ENCODE peak calls at places on chromosomes 3 and 15, in four cellular contexts. P is astrocyte, Y is NCI-H748 treated with DMSO at 0.1 percent for 48 hours, U is GM03348. G is an unnamed sample.
A peak's percentile ranks its signal among the peaks of the same experiment; 100 is the strongest.

GRCh38 chr3:24365168-24365567 is 129.5 kb downstream of the THRB start:
- DNase-seq in P (peak; percentile 77), Y (no peak), U (peak; percentile 44), G (peak; percentile 91)

GRCh38 chr15:28977377-28978010 is 91.7 kb downstream of the APBA2 start:
- DNase-seq in P (peak; percentile 98), Y (no peak), U (peak; percentile 79), G (peak; percentile 94)

GRCh38 chr3:123112232-123112631 is 45.4 kb downstream of the PDIA5 start:
- DNase-seq in P (no peak), Y (no peak), U (no peak), G (no peak)

GRCh38 chr15:67370206-67370954 is 115.8 kb downstream of the IQCH start:
- DNase-seq in P (no peak), Y (no peak), U (no peak), G (no peak)

GRCh38 chr3:32146669-32147315 is 40.4 kb downstream of the GPD1L start:
- DNase-seq in P (no peak), Y (no peak), U (no peak), G (no peak)

GRCh38 chr15:27017168-27017809 is 46.3 kb downstream of the GABRG3 start:
- DNase-seq in P (peak; percentile 64), Y (peak; percentile 54), U (peak; percentile 76), G (peak; percentile 40)

GRCh38 chr3:83065861-83066260 is 1304.4 kb upstream of the GBE1 start:
- DNase-seq in P (peak; percentile 71), Y (no peak), U (no peak), G (peak; percentile 53)

GRCh38 chr3:150925751-150926201 is 20.5 kb upstream of the MINDY4B start:
- DNase-seq in P (peak; percentile 8), Y (no peak), U (peak; percentile 53), G (peak; percentile 49)

GRCh38 chr15:29925227-29926082 is 103.2 kb upstream of the TJP1 start:
- DNase-seq in P (peak; percentile 68), Y (no peak), U (peak; percentile 60), G (peak; percentile 80)

GRCh38 chr3:197942956-197943556 is 6.9 kb upstream of the RPL35A start:
- DNase-seq in P (peak; percentile 18), Y (no peak), U (peak; percentile 52), G (peak; percentile 48)

GRCh38 chr15:88302373-88302772 is 45.8 kb upstream of the NTRK3 start:
- DNase-seq in P (no peak), Y (no peak), U (no peak), G (no peak)

GRCh38 chr3:48222616-48223513 is at the start of gene CAMP:
- DNase-seq in P (peak; percentile 14), Y (no peak), U (peak; percentile 38), G (peak; percentile 84)

GRCh38 chr3:172557515-172558220 is 34.4 kb upstream of the TNFSF10 start:
- DNase-seq in P (peak; percentile 31), Y (no peak), U (peak; percentile 58), G (no peak)

GRCh38 chr3:110608566-110608965 is 463.1 kb upstream of the NECTIN3 start:
- DNase-seq in P (peak; percentile 56), Y (no peak), U (peak; percentile 22), G (peak; percentile 52)

GRCh38 chr15:36040173-36040572 is 494.2 kb upstream of the DPH6 start:
- DNase-seq in P (no peak), Y (no peak), U (no peak), G (no peak)

GRCh38 chr3:70805044-70805732 is 492.8 kb upstream of the MDFIC2 start:
- DNase-seq in P (peak; percentile 39), Y (no peak), U (peak; percentile 33), G (peak; percentile 3)

GRCh38 chr3:125367403-125368230 is 7.5 kb downstream of the ZNF148 start:
- DNase-seq in P (peak; percentile 65), Y (no peak), U (peak; percentile 58), G (peak; percentile 48)

GRCh38 chr15:55277116-55277564 is 12.5 kb downstream of the RAB27A start:
- DNase-seq in P (peak; percentile 76), Y (no peak), U (no peak), G (peak; percentile 85)

GRCh38 chr15:81018197-81018596 is 17.5 kb downstream of the TLNRD1 start:
- DNase-seq in P (no peak), Y (no peak), U (no peak), G (no peak)

GRCh38 chr3:150136242-150136641 is 165.5 kb upstream of the PFN2 start:
- DNase-seq in P (no peak), Y (no peak), U (no peak), G (no peak)

GRCh38 chr3:100852882-100853281 is 140.3 kb downstream of the ABI3BP start:
- DNase-seq in P (no peak), Y (no peak), U (no peak), G (no peak)

GRCh38 chr3:12187448-12188327 is 29.0 kb upstream of the TIMP4 start:
- DNase-seq in P (peak; percentile 62), Y (no peak), U (peak; percentile 68), G (peak; percentile 63)

GRCh38 chr15:61364871-61365270 is 135.8 kb upstream of the RORA start:
- DNase-seq in P (no peak), Y (no peak), U (no peak), G (no peak)

GRCh38 chr3:138673641-138674040 is 65.1 kb downstream of the FAIM start:
- DNase-seq in P (peak; percentile 94), Y (no peak), U (no peak), G (peak; percentile 77)

GRCh38 chr15:46714959-46715358 is 1002.3 kb upstream of the SEMA6D start:
- DNase-seq in P (no peak), Y (no peak), U (no peak), G (no peak)

GRCh38 chr3:15506571-15506970 is 14.9 kb downstream of the COLQ start:
- DNase-seq in P (no peak), Y (no peak), U (no peak), G (no peak)

GRCh38 chr15:77904436-77904821 is 173.1 kb downstream of the TBC1D2B start:
- DNase-seq in P (no peak), Y (no peak), U (no peak), G (no peak)

GRCh38 chr3:59364471-59364870 is 314.6 kb upstream of the CFAP20DC start:
- DNase-seq in P (peak; percentile 47), Y (no peak), U (peak; percentile 45), G (peak; percentile 49)

GRCh38 chr15:53193149-53193548 is 403.0 kb upstream of the ONECUT1 start:
- DNase-seq in P (peak; percentile 6), Y (no peak), U (no peak), G (peak; percentile 30)

GRCh38 chr15:78996876-78997275 is 52.0 kb upstream of the CTSH start:
- DNase-seq in P (no peak), Y (no peak), U (no peak), G (no peak)

GRCh38 chr15:71811036-71811736 is 832 bp downstream of the NR2E3 start:
- DNase-seq in P (no peak), Y (no peak), U (no peak), G (no peak)

GRCh38 chr3:107988464-107989156 is 102.2 kb downstream of the CD47 start:
- DNase-seq in P (peak; percentile 45), Y (no peak), U (peak; percentile 67), G (peak; percentile 85)

G was measured in M059J.